ENCODE peak calls at places on chromosomes 11 and 22, in ten cellular contexts. E is stimulated activated CD4-positive, alpha-beta T cell treated with anti-CD3 and anti-CD28 coated beads, TNF-alpha, amount 100 ng/mL, for 24 hours; R is activated T-helper 1 cell treated with anti-CD3 and anti-CD28 coated beads, Interleukin-12 subunit alpha, Interleukin-12 subunit beta, Interleukin-2, Interleukin-4 antibody, amounts not matched to agents 30 ng/mL and 10 ng/mL and 1 ng/mL, durations not matched to agents 14 hours and 24 hours and 36 hours; Q is psoas muscle; M is memory B cell; D is CD4-positive, CD25-positive, alpha-beta regulatory T cell; V is cardiac muscle cell; S is posterior cingulate gyrus; N is NCI-H748 treated with DMSO at 0.1 percent for 48 hours; H is GM10248. O is an unnamed sample.

GRCh38 chr22:39789794-39790193 is 103.8 kb downstream of the ENTHD1 start:
- DNase-seq in N (no peak), Q (no peak), H (no peak), D (no peak), E (no peak), M (no peak), R (no peak), V (no peak), S (no peak), O (no peak)

GRCh38 chr22:40240671-40241070 is 62.9 kb downstream of the TNRC6B start:
- DNase-seq in N (no peak), V (no peak), E (no peak), S (no peak), D (peak), R (peak), Q (no peak), M (no peak), H (no peak), O (no peak)

GRCh38 chr22:42544686-42545085 is 9.1 kb upstream of the SERHL2 start:
- DNase-seq in N (no peak), V (no peak), S (no peak), Q (no peak), M (no peak), D (no peak), R (no peak), H (no peak), E (no peak), O (no peak)

GRCh38 chr22:25025586-25025985 is 73.1 kb downstream of the KIAA1671 start:
- DNase-seq in R (no peak), V (peak), N (no peak), S (no peak), E (no peak), H (no peak), Q (no peak), D (no peak), M (no peak), O (no peak)

GRCh38 chr11:100308202-100308601 is 378.9 kb upstream of the ARHGAP42 start:
- DNase-seq in E (no peak), R (no peak), V (no peak), H (no peak), S (no peak), Q (no peak), N (no peak), M (no peak), D (no peak), O (no peak)

GRCh38 chr11:95067042-95067827 is 516 bp downstream of the SRSF8 start:
- DNase-seq in R (peak), D (peak), V (peak), S (peak), M (peak), Q (peak), E (peak), N (no peak), H (peak), O (peak)

GRCh38 chr11:69637956-69638871 is 2.7 kb upstream of the CCND1 start:
- DNase-seq in D (no peak), V (peak), E (no peak), M (no peak), S (no peak), R (no peak), Q (peak), N (peak), H (no peak), O (no peak)

GRCh38 chr11:69321877-69322350 is 28.0 kb downstream of the MYEOV start:
- DNase-seq in Q (no peak), R (no peak), E (no peak), S (no peak), V (no peak), M (no peak), H (no peak), N (no peak), D (no peak), O (no peak)

GRCh38 chr11:67507242-67507890 is 596 bp downstream of the CDK2AP2 start:
- DNase-seq in R (no peak), N (no peak), M (peak), S (peak), Q (no peak), V (no peak), H (no peak), D (peak), E (no peak), O (peak)

GRCh38 chr11:78427615-78428272 is 10.1 kb upstream of the GAB2 start:
- DNase-seq in S (no peak), E (no peak), D (no peak), H (no peak), R (no peak), V (no peak), M (no peak), N (no peak), Q (no peak), O (no peak)

GRCh38 chr11:109071712-109072524 is 350.1 kb upstream of the C11orf87 start:
- DNase-seq in M (no peak), E (no peak), S (no peak), R (no peak), H (no peak), Q (no peak), V (no peak), D (no peak), N (no peak), O (no peak)

GRCh38 chr11:74284466-74284865 is 27.0 kb downstream of the P4HA3 start:
- DNase-seq in R (no peak), M (no peak), E (no peak), Q (no peak), H (no peak), V (no peak), N (no peak), D (no peak), S (no peak), O (no peak)

GRCh38 chr11:34358258-34358665 is 452 bp upstream of the ABTB2 start:
- DNase-seq in R (no peak), M (peak), E (no peak), N (peak), D (no peak), V (peak), H (no peak), S (peak), Q (no peak), O (peak)

GRCh38 chr22:27260087-27260730 is 541.3 kb downstream of the MN1 start:
- DNase-seq in S (no peak), N (no peak), V (no peak), H (no peak), R (no peak), E (no peak), Q (no peak), D (no peak), M (no peak), O (no peak)

GRCh38 chr22:32204856-32205722 is at the start of gene RFPL2:
- DNase-seq in M (no peak), S (peak), N (no peak), R (no peak), E (no peak), H (peak), V (peak), Q (no peak), D (no peak), O (no peak)

GRCh38 chr11:31702966-31703365 is 108.2 kb downstream of the PAX6 start:
- DNase-seq in N (no peak), V (no peak), Q (no peak), H (no peak), S (no peak), E (no peak), M (no peak), R (no peak), D (no peak), O (peak)

GRCh38 chr11:105723269-105723668 is 113.4 kb downstream of the GRIA4 start:
- DNase-seq in D (no peak), S (no peak), H (no peak), M (no peak), E (no peak), Q (no peak), V (no peak), N (no peak), R (no peak), O (no peak)

GRCh38 chr22:43356881-43357280 is 13.7 kb upstream of the SCUBE1 start:
- DNase-seq in M (no peak), D (no peak), S (no peak), H (no peak), R (no peak), Q (no peak), V (peak), N (no peak), E (no peak), O (no peak)

GRCh38 chr11:113162590-113162961 is 151.8 kb upstream of the TTC12 start:
- DNase-seq in S (no peak), M (no peak), H (no peak), R (no peak), E (no peak), N (peak), D (no peak), V (no peak), Q (no peak), O (peak)

GRCh38 chr11:625636-626319 is 1.0 kb upstream of the CDHR5 start:
- DNase-seq in E (no peak), V (no peak), D (no peak), N (no peak), H (no peak), R (no peak), Q (no peak), S (no peak), M (no peak), O (no peak)

GRCh38 chr22:46777609-46777970 is 15.1 kb downstream of the TBC1D22A start:
- DNase-seq in N (no peak), H (peak), V (no peak), D (no peak), Q (no peak), M (peak), S (no peak), E (no peak), R (no peak), O (no peak)

GRCh38 chr11:126102436-126102894 is 39.8 kb upstream of the CDON start:
- DNase-seq in R (no peak), D (no peak), M (no peak), S (no peak), H (no peak), Q (no peak), V (peak), E (no peak), N (no peak), O (no peak)

GRCh38 chr11:42631223-42631843 is 680.5 kb upstream of the API5 start:
- DNase-seq in D (no peak), E (no peak), Q (no peak), N (peak), V (peak), H (no peak), R (no peak), M (no peak), S (no peak), O (no peak)

GRCh38 chr22:22360014-22360413 is 115.4 kb downstream of the VPREB1 start:
- DNase-seq in V (no peak), M (no peak), E (no peak), R (no peak), S (no peak), Q (no peak), N (no peak), D (no peak), H (no peak), O (no peak)

GRCh38 chr22:42686756-42687491 is 33.7 kb downstream of the A4GALT start:
- DNase-seq in S (no peak), R (no peak), H (no peak), M (no peak), Q (no peak), N (no peak), V (no peak), D (no peak), E (no peak), O (no peak)

GRCh38 chr11:68498313-68498712 is 37.8 kb downstream of the PPP6R3 start:
- DNase-seq in S (no peak), H (no peak), R (no peak), Q (no peak), D (no peak), V (no peak), M (no peak), N (no peak), E (no peak), O (no peak)

GRCh38 chr11:44622190-44622650 is 56.8 kb downstream of the CD82 start:
- DNase-seq in M (peak), D (no peak), V (no peak), N (no peak), E (no peak), Q (no peak), S (peak), H (peak), R (no peak), O (no peak)

GRCh38 chr22:37998543-37998942 is 14.2 kb upstream of the SOX10 start:
- DNase-seq in S (no peak), M (no peak), H (no peak), Q (no peak), R (no peak), E (no peak), N (no peak), D (no peak), V (peak), O (no peak)

O was measured in NCI-H774.